ENCODE peak calls at places on chromosome 17, in four cellular contexts. V, K, R and F are unnamed samples.

GRCh38 chr17:77826132-77826873 is 132.2 kb upstream of the TNRC6C start:
- DNase-seq in V (no peak), K (no peak), R (no peak), F (no peak)

GRCh38 chr17:80724723-80725388 is 180.2 kb downstream of the RPTOR start:
- DNase-seq in V (no peak), K (no peak), R (no peak), F (no peak)

GRCh38 chr17:72338847-72339790 is 218.3 kb downstream of the SOX9 start:
- DNase-seq in V (no peak), K (peak), R (no peak), F (no peak)

GRCh38 chr17:61139219-61139618 is 260.4 kb upstream of the TBX2 start:
- DNase-seq in V (peak), K (peak), R (peak), F (peak)

GRCh38 chr17:51287412-51287811 is 27.1 kb downstream of the UTP18 start:
- DNase-seq in V (no peak), K (no peak), R (no peak), F (no peak)

GRCh38 chr17:34581446-34582184 is 2.2 kb downstream of the TMEM132E start:
- DNase-seq in V (no peak), K (no peak), R (no peak), F (no peak)

GRCh38 chr17:67942810-67943209 is 53.5 kb downstream of the C17orf58 start:
- DNase-seq in V (no peak), K (no peak), R (peak), F (no peak)

GRCh38 chr17:5419959-5420653 is at the start of gene RPAIN:
- DNase-seq in V (peak), K (peak), R (peak), F (peak)

GRCh38 chr17:53135969-53136368 is 686.8 kb upstream of the KIF2B start:
- DNase-seq in V (no peak), K (no peak), R (no peak), F (no peak)

GRCh38 chr17:73265646-73266640 is 4.3 kb upstream of the CPSF4L start:
- DNase-seq in V (no peak), K (no peak), R (no peak), F (no peak)

GRCh38 chr17:45223541-45224528 is 2.1 kb downstream of the FMNL1 start:
- DNase-seq in V (no peak), K (no peak), R (no peak), F (no peak)

GRCh38 chr17:31373150-31374082 is 18.1 kb upstream of the RAB11FIP4 start:
- DNase-seq in V (no peak), K (no peak), R (peak), F (no peak)

GRCh38 chr17:46717999-46718398 is 100.5 kb downstream of the WNT3 start:
- DNase-seq in V (no peak), K (no peak), R (no peak), F (no peak)

GRCh38 chr17:3935825-3936355 is 19.6 kb upstream of the P2RX1 start:
- DNase-seq in V (no peak), K (no peak), R (no peak), F (no peak)

GRCh38 chr17:17129466-17129865 is 76.7 kb downstream of the PLD6 start:
- DNase-seq in V (no peak), K (no peak), R (no peak), F (no peak)

GRCh38 chr17:59762022-59762825 is 54.8 kb downstream of the VMP1 start:
- DNase-seq in V (no peak), K (no peak), R (no peak), F (no peak)

GRCh38 chr17:27244481-27245223 is 49.3 kb upstream of the WSB1 start:
- DNase-seq in V (no peak), K (peak), R (peak), F (peak)

GRCh38 chr17:45170280-45170975 is 8.8 kb downstream of the HEXIM2 start:
- DNase-seq in V (no peak), K (no peak), R (no peak), F (no peak)

GRCh38 chr17:82769041-82769440 is 17.2 kb downstream of the TBCD start:
- DNase-seq in V (no peak), K (no peak), R (no peak), F (no peak)

GRCh38 chr17:19387921-19388521 is 1.0 kb upstream of the MFAP4 start:
- DNase-seq in V (no peak), K (no peak), R (no peak), F (no peak)

GRCh38 chr17:59826741-59827453 is 65.8 kb downstream of the TUBD1 start:
- DNase-seq in V (no peak), K (no peak), R (no peak), F (no peak)

GRCh38 chr17:82772026-82772425 is 20.2 kb downstream of the TBCD start:
- DNase-seq in V (no peak), K (peak), R (no peak), F (no peak)